ENCODE peak calls at places on chromosomes 4 and X, in eight cellular contexts. G is MV-4-11, U is tibial nerve, W is lower lobe of right lung, D is iris pigment epithelial cell, X is adipocyte, A is Peyer's patch, P is mesenchymal stem cell. C is an unnamed sample.

GRCh38 chr4:2408976-2409375 is 9.5 kb downstream of the ZFYVE28 start:
- DNase-seq in G (no peak), U (no peak), W (no peak), D (no peak), X (no peak), A (no peak), P (no peak), C (no peak)

GRCh38 chrX:150575415-150575814 is 7.0 kb downstream of the MTM1 start:
- DNase-seq in G (no peak), U (no peak), W (no peak), D (peak), X (peak), A (no peak), P (no peak), C (peak)

GRCh38 chrX:67004451-67004850 is 365.6 kb upstream of the EDA2R start:
- DNase-seq in G (no peak), U (no peak), W (no peak), D (no peak), X (no peak), A (no peak), P (no peak), C (no peak)

GRCh38 chr4:41339812-41340809 is 83.4 kb downstream of the UCHL1 start:
- DNase-seq in G (no peak), U (no peak), W (no peak), D (peak), X (peak), A (no peak), P (peak), C (peak)

GRCh38 chrX:980572-981235 is 231.7 kb downstream of the CRLF2 start:
- DNase-seq in G (no peak), U (no peak), W (no peak), D (no peak), X (no peak), A (no peak), P (no peak), C (no peak)

GRCh38 chrX:43693602-43694406 is 37.7 kb downstream of the MAOA start:
- DNase-seq in G (no peak), U (no peak), W (peak), D (no peak), X (peak), A (no peak), P (peak), C (peak)

GRCh38 chrX:51148848-51149247 is 183.8 kb upstream of the NUDT10 start:
- DNase-seq in G (no peak), U (no peak), W (no peak), D (no peak), X (no peak), A (no peak), P (no peak), C (no peak)

GRCh38 chr4:101265816-101266172 is 81.5 kb downstream of the PPP3CA start:
- DNase-seq in G (no peak), U (no peak), W (no peak), D (no peak), X (no peak), A (no peak), P (no peak), C (no peak)

GRCh38 chrX:43559643-43560042 is 96.5 kb upstream of the MAOA start:
- DNase-seq in G (peak), U (peak), W (no peak), D (peak), X (peak), A (peak), P (peak), C (peak)

GRCh38 chr4:1775731-1776500 is 17.2 kb upstream of the FGFR3 start:
- DNase-seq in G (peak), U (no peak), W (no peak), D (no peak), X (peak), A (no peak), P (no peak), C (peak)

GRCh38 chr4:7287918-7288280 is 95.6 kb downstream of the SORCS2 start:
- DNase-seq in G (no peak), U (no peak), W (no peak), D (no peak), X (no peak), A (no peak), P (no peak), C (no peak)

GRCh38 chrX:21865436-21865835 is 9.6 kb downstream of the YY2 start:
- DNase-seq in G (no peak), U (no peak), W (no peak), D (peak), X (peak), A (no peak), P (no peak), C (no peak)

GRCh38 chrX:48490661-48491060 is 14.7 kb downstream of the FTSJ1 start:
- DNase-seq in G (no peak), U (no peak), W (no peak), D (peak), X (no peak), A (no peak), P (no peak), C (peak)

GRCh38 chr4:1945492-1945891 is 63.3 kb downstream of the NELFA start:
- DNase-seq in G (no peak), U (no peak), W (no peak), D (no peak), X (no peak), A (no peak), P (no peak), C (no peak)

GRCh38 chrX:111129949-111130348 is 34.0 kb downstream of the PAK3 start:
- DNase-seq in G (no peak), U (no peak), W (no peak), D (peak), X (no peak), A (no peak), P (peak), C (no peak)

GRCh38 chrX:143757887-143758286 is 37.3 kb upstream of the SPANXN2 start:
- DNase-seq in G (no peak), U (no peak), W (no peak), D (no peak), X (no peak), A (no peak), P (no peak), C (no peak)

GRCh38 chrX:39693298-39693697 is 404.5 kb downstream of the BCOR start:
- DNase-seq in G (no peak), U (no peak), W (no peak), D (no peak), X (no peak), A (no peak), P (no peak), C (peak)

GRCh38 chr4:128347930-128348660 is 60.5 kb upstream of the PGRMC2 start:
- DNase-seq in G (no peak), U (no peak), W (no peak), D (peak), X (peak), A (no peak), P (peak), C (no peak)

GRCh38 chrX:9337056-9337455 is 127.8 kb upstream of the TBL1X start:
- DNase-seq in G (no peak), U (peak), W (no peak), D (peak), X (peak), A (no peak), P (peak), C (no peak)